ENCODE peak calls at places on chromosome 22, in four cellular contexts. P, Y, C and Z are unnamed samples.

GRCh38 chr22:39183991-39184585 is 31.6 kb upstream of the CBX7 start:
- DNase-seq in Y (peak; percentile 83), C (no peak), P (no peak), Z (no peak)

GRCh38 chr22:40044870-40045834 is 50.4 kb downstream of the FAM83F start:
- DNase-seq in P (peak; percentile 65), Y (peak; percentile 91), C (peak; percentile 82), Z (peak; percentile 71)

GRCh38 chr22:23391022-23391421 is 189.1 kb downstream of the IGLL1 start:
- DNase-seq in Y (no peak), C (no peak), P (no peak), Z (no peak)

GRCh38 chr22:31818481-31819392 is 64.9 kb downstream of the DEPDC5 start:
- DNase-seq in P (no peak), C (no peak), Y (no peak), Z (no peak)

GRCh38 chr22:36536717-36537116 is 7.8 kb upstream of the EIF3D start:
- DNase-seq in C (no peak), P (no peak), Y (no peak), Z (no peak)

GRCh38 chr22:40128989-40129388 is 48.7 kb upstream of the TNRC6B start:
- DNase-seq in P (no peak), Y (no peak), C (peak; percentile 28), Z (no peak)

GRCh38 chr22:30285846-30286200 is 3.5 kb downstream of the CASTOR1 start:
- DNase-seq in C (no peak), P (no peak), Y (no peak), Z (no peak)

GRCh38 chr22:50303848-50304527 is 3.5 kb downstream of the PLXNB2 start:
- DNase-seq in Y (peak; percentile 91), C (peak; percentile 37), P (no peak), Z (no peak)

GRCh38 chr22:18000441-18001039 is 23.8 kb downstream of the MICAL3 start:
- DNase-seq in Y (peak; percentile 81), C (peak; percentile 25), P (no peak), Z (peak; percentile 1)

GRCh38 chr22:23402275-23403151 is 177.6 kb downstream of the IGLL1 start:
- DNase-seq in Y (peak; percentile 90), P (peak; percentile 11), C (peak; percentile 50), Z (peak; percentile 33)

GRCh38 chr22:39537981-39538380 is 5.4 kb upstream of the RPS19BP1 start:
- DNase-seq in P (no peak), Y (no peak), C (no peak), Z (no peak)

GRCh38 chr22:47370448-47371262 is 608.2 kb downstream of the TBC1D22A start:
- DNase-seq in C (no peak), Y (no peak), P (no peak), Z (no peak)

GRCh38 chr22:26632422-26633155 is 10.8 kb downstream of the CRYBA4 start:
- DNase-seq in C (no peak), P (no peak), Y (no peak), Z (no peak)

GRCh38 chr22:27810566-27810965 is 9.0 kb upstream of the MN1 start:
- DNase-seq in P (no peak), Y (peak; percentile 76), C (no peak), Z (no peak)

GRCh38 chr22:38282397-38282796 is 9.6 kb upstream of the TMEM184B start:
- DNase-seq in P (no peak), Y (no peak), C (no peak), Z (no peak)

GRCh38 chr22:29621761-29622526 is 18.5 kb downstream of the NF2 start:
- DNase-seq in P (no peak), C (no peak), Y (no peak), Z (no peak)

GRCh38 chr22:35219012-35219411 is 38.3 kb upstream of the HMGXB4 start:
- DNase-seq in C (no peak), Y (no peak), P (no peak), Z (no peak)